ENCODE peak calls at places on chromosome 3, in five cellular contexts. One of them, this sample, is unnamed.
A peak's percentile ranks its signal among the peaks of the same experiment; 100 is the strongest.

GRCh38 chr3:82038536-82038935 is 277.1 kb upstream of the GBE1 start:
- DNase-seq in astrocyte of the spinal cord: no peak
- DNase-seq in stomach: no peak
- DNase-seq in keratinocyte: no peak
- DNase-seq in fibroblast of pulmonary artery: no peak
- DNase-seq in this sample: no peak

GRCh38 chr3:126261037-126261436 is 80.7 kb upstream of the ALDH1L1 start:
- DNase-seq in astrocyte of the spinal cord: peak; percentile 60
- DNase-seq in stomach: peak; percentile 53
- DNase-seq in keratinocyte: no peak
- DNase-seq in fibroblast of pulmonary artery: peak; percentile 81
- DNase-seq in this sample: peak; percentile 74

GRCh38 chr3:42163622-42164244 is 72.6 kb downstream of the TRAK1 start:
- DNase-seq in astrocyte of the spinal cord: no peak
- DNase-seq in stomach: no peak
- DNase-seq in keratinocyte: no peak
- DNase-seq in fibroblast of pulmonary artery: no peak
- DNase-seq in this sample: no peak

GRCh38 chr3:139808196-139808595 is 126.8 kb upstream of the CLSTN2 start:
- DNase-seq in astrocyte of the spinal cord: no peak
- DNase-seq in stomach: no peak
- DNase-seq in keratinocyte: no peak
- DNase-seq in fibroblast of pulmonary artery: no peak
- DNase-seq in this sample: no peak

GRCh38 chr3:157282261-157283191 is 122.6 kb upstream of the CCNL1 start:
- DNase-seq in astrocyte of the spinal cord: peak; percentile 84
- DNase-seq in stomach: no peak
- DNase-seq in keratinocyte: peak; percentile 5
- DNase-seq in fibroblast of pulmonary artery: peak; percentile 93
- DNase-seq in this sample: peak; percentile 82

GRCh38 chr3:163924600-163924999 is 1153.7 kb downstream of the SI start:
- DNase-seq in astrocyte of the spinal cord: no peak
- DNase-seq in stomach: peak; percentile 25
- DNase-seq in keratinocyte: no peak
- DNase-seq in fibroblast of pulmonary artery: no peak
- DNase-seq in this sample: no peak

GRCh38 chr3:23811117-23811487 is 5.3 kb downstream of the UBE2E1 start:
- DNase-seq in astrocyte of the spinal cord: no peak
- DNase-seq in stomach: no peak
- DNase-seq in keratinocyte: no peak
- DNase-seq in fibroblast of pulmonary artery: no peak
- DNase-seq in this sample: no peak

GRCh38 chr3:385151-385550 is 188.6 kb downstream of the CHL1 start:
- DNase-seq in astrocyte of the spinal cord: peak; percentile 6
- DNase-seq in stomach: no peak
- DNase-seq in keratinocyte: no peak
- DNase-seq in fibroblast of pulmonary artery: peak; percentile 1
- DNase-seq in this sample: no peak

GRCh38 chr3:197889204-197889930 is 60.6 kb upstream of the RPL35A start:
- DNase-seq in astrocyte of the spinal cord: no peak
- DNase-seq in stomach: no peak
- DNase-seq in keratinocyte: peak; percentile 35
- DNase-seq in fibroblast of pulmonary artery: no peak
- DNase-seq in this sample: no peak

GRCh38 chr3:64345351-64345750 is 120.1 kb upstream of the PRICKLE2 start:
- DNase-seq in astrocyte of the spinal cord: peak; percentile 86
- DNase-seq in stomach: no peak
- DNase-seq in keratinocyte: no peak
- DNase-seq in fibroblast of pulmonary artery: peak; percentile 96
- DNase-seq in this sample: no peak

GRCh38 chr3:79405183-79405582 is 362.6 kb downstream of the ROBO1 start:
- DNase-seq in astrocyte of the spinal cord: no peak
- DNase-seq in stomach: no peak
- DNase-seq in keratinocyte: no peak
- DNase-seq in fibroblast of pulmonary artery: no peak
- DNase-seq in this sample: no peak

GRCh38 chr3:66425032-66425431 is 75.8 kb downstream of the LRIG1 start:
- DNase-seq in astrocyte of the spinal cord: no peak
- DNase-seq in stomach: no peak
- DNase-seq in keratinocyte: no peak
- DNase-seq in fibroblast of pulmonary artery: no peak
- DNase-seq in this sample: no peak

GRCh38 chr3:124620600-124621063 is 109.6 kb upstream of the UMPS start:
- DNase-seq in astrocyte of the spinal cord: no peak
- DNase-seq in stomach: peak; percentile 54
- DNase-seq in keratinocyte: no peak
- DNase-seq in fibroblast of pulmonary artery: peak; percentile 36
- DNase-seq in this sample: no peak

GRCh38 chr3:119343719-119344118 is 49.5 kb downstream of the ARHGAP31 start:
- DNase-seq in astrocyte of the spinal cord: no peak
- DNase-seq in stomach: no peak
- DNase-seq in keratinocyte: no peak
- DNase-seq in fibroblast of pulmonary artery: no peak
- DNase-seq in this sample: no peak

GRCh38 chr3:149600619-149601018 is 57.2 kb downstream of the WWTR1 start:
- DNase-seq in astrocyte of the spinal cord: no peak
- DNase-seq in stomach: peak; percentile 46
- DNase-seq in keratinocyte: no peak
- DNase-seq in fibroblast of pulmonary artery: no peak
- DNase-seq in this sample: no peak

GRCh38 chr3:175356899-175357324 is 497.8 kb downstream of the NAALADL2 start:
- DNase-seq in astrocyte of the spinal cord: peak; percentile 58
- DNase-seq in stomach: no peak
- DNase-seq in keratinocyte: no peak
- DNase-seq in fibroblast of pulmonary artery: peak; percentile 13
- DNase-seq in this sample: no peak

GRCh38 chr3:52428151-52429005 is 16.5 kb downstream of the SEMA3G start:
- DNase-seq in astrocyte of the spinal cord: peak; percentile 72
- DNase-seq in stomach: peak; percentile 70
- DNase-seq in keratinocyte: no peak
- DNase-seq in fibroblast of pulmonary artery: peak; percentile 91
- DNase-seq in this sample: peak; percentile 89

GRCh38 chr3:107430214-107431047 is 53.2 kb downstream of the CCDC54 start:
- DNase-seq in astrocyte of the spinal cord: peak; percentile 47
- DNase-seq in stomach: no peak
- DNase-seq in keratinocyte: no peak
- DNase-seq in fibroblast of pulmonary artery: peak; percentile 44
- DNase-seq in this sample: peak; percentile 73

GRCh38 chr3:174862666-174863065 is 3.5 kb downstream of the NAALADL2 start:
- DNase-seq in astrocyte of the spinal cord: no peak
- DNase-seq in stomach: peak; percentile 42
- DNase-seq in keratinocyte: no peak
- DNase-seq in fibroblast of pulmonary artery: no peak
- DNase-seq in this sample: no peak

GRCh38 chr3:12966847-12967750 is 106.1 kb downstream of the IQSEC1 start:
- DNase-seq in astrocyte of the spinal cord: peak; percentile 15
- DNase-seq in stomach: no peak
- DNase-seq in keratinocyte: no peak
- DNase-seq in fibroblast of pulmonary artery: peak; percentile 22
- DNase-seq in this sample: no peak

GRCh38 chr3:197478746-197479668 is 76.8 kb downstream of the BDH1 start:
- DNase-seq in astrocyte of the spinal cord: no peak
- DNase-seq in stomach: no peak
- DNase-seq in keratinocyte: no peak
- DNase-seq in fibroblast of pulmonary artery: no peak
- DNase-seq in this sample: peak; percentile 92

GRCh38 chr3:107221856-107222255 is 155.4 kb upstream of the CCDC54 start:
- DNase-seq in astrocyte of the spinal cord: no peak
- DNase-seq in stomach: no peak
- DNase-seq in keratinocyte: no peak
- DNase-seq in fibroblast of pulmonary artery: peak; percentile 79
- DNase-seq in this sample: no peak

GRCh38 chr3:17894434-17895060 is 152.1 kb upstream of the TBC1D5 start:
- DNase-seq in astrocyte of the spinal cord: peak; percentile 76
- DNase-seq in stomach: peak; percentile 36
- DNase-seq in keratinocyte: peak; percentile 26
- DNase-seq in fibroblast of pulmonary artery: peak; percentile 75
- DNase-seq in this sample: no peak

GRCh38 chr3:119550090-119550910 is 9.1 kb downstream of the CD80 start:
- DNase-seq in astrocyte of the spinal cord: no peak
- DNase-seq in stomach: no peak
- DNase-seq in keratinocyte: no peak
- DNase-seq in fibroblast of pulmonary artery: peak; percentile 7
- DNase-seq in this sample: no peak

GRCh38 chr3:149879872-149880271 is 66.9 kb downstream of the RNF13 start:
- DNase-seq in astrocyte of the spinal cord: peak; percentile 72
- DNase-seq in stomach: peak; percentile 34
- DNase-seq in keratinocyte: peak; percentile 1
- DNase-seq in fibroblast of pulmonary artery: peak; percentile 83
- DNase-seq in this sample: no peak

GRCh38 chr3:47433796-47434195 is 41.9 kb downstream of the SCAP start:
- DNase-seq in astrocyte of the spinal cord: no peak
- DNase-seq in stomach: no peak
- DNase-seq in keratinocyte: no peak
- DNase-seq in fibroblast of pulmonary artery: no peak
- DNase-seq in this sample: no peak

GRCh38 chr3:35602395-35602936 is 36.9 kb upstream of the ARPP21 start:
- DNase-seq in astrocyte of the spinal cord: no peak
- DNase-seq in stomach: no peak
- DNase-seq in keratinocyte: no peak
- DNase-seq in fibroblast of pulmonary artery: no peak
- DNase-seq in this sample: no peak

GRCh38 chr3:32184187-32184730 is 54.2 kb upstream of the CMTM8 start:
- DNase-seq in astrocyte of the spinal cord: no peak
- DNase-seq in stomach: no peak
- DNase-seq in keratinocyte: no peak
- DNase-seq in fibroblast of pulmonary artery: no peak
- DNase-seq in this sample: no peak

GRCh38 chr3:187130346-187131066 is 8.8 kb downstream of the RPL39L start:
- DNase-seq in astrocyte of the spinal cord: peak; percentile 56
- DNase-seq in stomach: no peak
- DNase-seq in keratinocyte: no peak
- DNase-seq in fibroblast of pulmonary artery: peak; percentile 89
- DNase-seq in this sample: no peak

GRCh38 chr3:174000675-174001074 is 603.1 kb downstream of the NLGN1 start:
- DNase-seq in astrocyte of the spinal cord: no peak
- DNase-seq in stomach: no peak
- DNase-seq in keratinocyte: no peak
- DNase-seq in fibroblast of pulmonary artery: no peak
- DNase-seq in this sample: no peak

GRCh38 chr3:13281657-13282527 is 138.2 kb downstream of the NUP210 start:
- DNase-seq in astrocyte of the spinal cord: no peak
- DNase-seq in stomach: no peak
- DNase-seq in keratinocyte: no peak
- DNase-seq in fibroblast of pulmonary artery: no peak
- DNase-seq in this sample: peak; percentile 85

GRCh38 chr3:16373270-16373785 is 108.3 kb downstream of the OXNAD1 start:
- DNase-seq in astrocyte of the spinal cord: no peak
- DNase-seq in stomach: no peak
- DNase-seq in keratinocyte: no peak
- DNase-seq in fibroblast of pulmonary artery: no peak
- DNase-seq in this sample: no peak
- H3K4me3 ChIP-seq in astrocyte of the spinal cord: no peak overlapping the region
- H3K4me3 ChIP-seq in stomach: no peak overlapping the region
- H3K4me3 ChIP-seq in keratinocyte: no peak overlapping the region
- H3K4me3 ChIP-seq in fibroblast of pulmonary artery: no peak overlapping the region
- H3K4me3 ChIP-seq in this sample: no peak overlapping the region

GRCh38 chr3:76021376-76021775 is 236.0 kb upstream of the ZNF717 start:
- DNase-seq in astrocyte of the spinal cord: peak; percentile 35
- DNase-seq in stomach: no peak
- DNase-seq in keratinocyte: no peak
- DNase-seq in fibroblast of pulmonary artery: no peak
- DNase-seq in this sample: no peak
- H3K4me3 ChIP-seq in astrocyte of the spinal cord: no peak overlapping the region
- H3K4me3 ChIP-seq in stomach: no peak overlapping the region
- H3K4me3 ChIP-seq in keratinocyte: no peak overlapping the region
- H3K4me3 ChIP-seq in fibroblast of pulmonary artery: no peak overlapping the region
- H3K4me3 ChIP-seq in this sample: no peak overlapping the region

DNA sequence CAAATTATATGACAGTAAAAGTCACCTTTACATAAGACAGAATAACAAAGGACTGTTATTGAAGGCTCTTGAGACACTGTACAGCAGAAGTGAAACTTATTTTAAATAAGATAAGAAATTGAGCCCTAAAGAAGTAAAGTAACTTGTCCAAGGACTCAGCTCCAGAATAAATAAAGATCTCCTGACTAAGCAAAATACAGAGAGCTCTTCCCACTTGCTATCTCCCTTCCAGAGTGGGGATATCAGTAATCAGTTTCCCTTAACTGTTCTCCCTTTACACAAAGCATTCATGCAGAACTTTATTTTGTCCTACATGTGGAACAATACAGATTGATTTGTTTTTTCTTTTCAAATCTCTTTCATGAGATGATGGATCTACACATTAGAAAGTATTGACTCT is 129.5 kb upstream of the BHLHE40 start:
- DNase-seq in astrocyte of the spinal cord: no peak
- DNase-seq in stomach: no peak
- DNase-seq in keratinocyte: no peak
- DNase-seq in fibroblast of pulmonary artery: no peak
- DNase-seq in this sample: no peak
- H3K4me3 ChIP-seq in astrocyte of the spinal cord: no peak overlapping the region
- H3K4me3 ChIP-seq in stomach: no peak overlapping the region
- H3K4me3 ChIP-seq in keratinocyte: no peak overlapping the region
- H3K4me3 ChIP-seq in fibroblast of pulmonary artery: no peak overlapping the region
- H3K4me3 ChIP-seq in this sample: no peak overlapping the region

DNA sequence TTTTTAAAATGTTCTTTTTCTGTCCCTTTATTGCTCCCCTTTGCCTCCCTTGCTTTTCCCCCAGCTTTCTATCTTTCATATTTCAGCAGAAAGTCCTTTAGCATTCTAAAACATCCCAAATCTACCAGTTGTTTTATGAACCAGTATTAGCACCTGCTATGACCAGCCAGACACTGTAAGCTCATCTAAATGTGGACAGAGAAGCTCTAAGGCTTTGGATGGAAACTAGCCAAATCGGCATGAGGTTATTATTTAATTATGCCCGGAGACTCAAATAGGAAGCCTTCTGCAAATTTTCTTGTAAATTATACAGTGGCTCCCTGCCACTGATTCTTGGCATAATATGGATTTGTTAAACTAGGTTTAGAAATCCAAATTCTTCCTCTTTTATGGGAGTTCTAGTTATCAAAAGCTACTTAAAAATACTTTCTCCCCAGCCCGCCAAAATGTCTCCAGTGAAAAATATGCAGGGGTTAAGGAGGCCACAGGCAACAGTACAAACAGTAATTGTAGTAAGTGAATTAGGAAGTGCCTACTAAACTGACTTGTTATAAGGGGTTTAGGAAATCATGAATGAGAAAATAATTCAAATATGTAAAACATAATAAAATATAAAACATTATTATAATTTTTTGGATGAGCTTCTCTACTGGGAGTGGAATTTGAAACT is 15.4 kb downstream of the MYH15 start:
- DNase-seq in astrocyte of the spinal cord: no peak
- DNase-seq in stomach: no peak
- DNase-seq in keratinocyte: no peak
- DNase-seq in fibroblast of pulmonary artery: no peak
- DNase-seq in this sample: peak; percentile 9
- H3K4me3 ChIP-seq in astrocyte of the spinal cord: no peak overlapping the region
- H3K4me3 ChIP-seq in stomach: no peak overlapping the region
- H3K4me3 ChIP-seq in keratinocyte: no peak overlapping the region
- H3K4me3 ChIP-seq in fibroblast of pulmonary artery: no peak overlapping the region
- H3K4me3 ChIP-seq in this sample: no peak overlapping the region